ENCODE peak calls at places on chromosomes 16 and 17, in eight cellular contexts. One of them, this sample, is unnamed.

GRCh38 chr17:78174870-78175642 is 6.7 kb downstream of the SYNGR2 start:
- DNase-seq in stimulated activated CD4-positive, alpha-beta T cell treated with anti-CD3 and anti-CD28 coated beads, TNF-alpha, amount 100 ng/mL, for 4 hours: no peak
- DNase-seq in left cardiac atrium: no peak
- DNase-seq in NCI-H1092 treated with DMSO at 0.1 percent for 48 hours: peak
- DNase-seq in M059J: no peak
- DNase-seq in RWPE1: no peak
- DNase-seq in glutamatergic neuron: no peak
- DNase-seq in stimulated activated CD8-positive, alpha-beta memory T cell treated with anti-CD3 and anti-CD28 coated beads, Interleukin-4, amount 100 ng/mL, for 4 hours: no peak
- DNase-seq in this sample: no peak

GRCh38 chr16:50238314-50238713 is 28.0 kb upstream of the ADCY7 start:
- DNase-seq in M059J: no peak
- DNase-seq in NCI-H1092 treated with DMSO at 0.1 percent for 48 hours: no peak
- DNase-seq in glutamatergic neuron: no peak
- DNase-seq in RWPE1: no peak
- DNase-seq in stimulated activated CD4-positive, alpha-beta T cell treated with anti-CD3 and anti-CD28 coated beads, TNF-alpha, amount 100 ng/mL, for 4 hours: no peak
- DNase-seq in stimulated activated CD8-positive, alpha-beta memory T cell treated with anti-CD3 and anti-CD28 coated beads, Interleukin-4, amount 100 ng/mL, for 4 hours: no peak
- DNase-seq in left cardiac atrium: no peak
- DNase-seq in this sample: no peak

GRCh38 chr16:56669005-56669839 is at the start of gene MT1H:
- DNase-seq in left cardiac atrium: no peak
- DNase-seq in RWPE1: no peak
- DNase-seq in glutamatergic neuron: no peak
- DNase-seq in M059J: no peak
- DNase-seq in stimulated activated CD8-positive, alpha-beta memory T cell treated with anti-CD3 and anti-CD28 coated beads, Interleukin-4, amount 100 ng/mL, for 4 hours: no peak
- DNase-seq in NCI-H1092 treated with DMSO at 0.1 percent for 48 hours: no peak
- DNase-seq in stimulated activated CD4-positive, alpha-beta T cell treated with anti-CD3 and anti-CD28 coated beads, TNF-alpha, amount 100 ng/mL, for 4 hours: no peak
- DNase-seq in this sample: no peak

GRCh38 chr16:75053791-75054555 is 55.1 kb downstream of the ZNRF1 start:
- DNase-seq in NCI-H1092 treated with DMSO at 0.1 percent for 48 hours: peak
- DNase-seq in left cardiac atrium: peak
- DNase-seq in glutamatergic neuron: no peak
- DNase-seq in stimulated activated CD4-positive, alpha-beta T cell treated with anti-CD3 and anti-CD28 coated beads, TNF-alpha, amount 100 ng/mL, for 4 hours: no peak
- DNase-seq in stimulated activated CD8-positive, alpha-beta memory T cell treated with anti-CD3 and anti-CD28 coated beads, Interleukin-4, amount 100 ng/mL, for 4 hours: no peak
- DNase-seq in RWPE1: no peak
- DNase-seq in M059J: peak
- DNase-seq in this sample: no peak

GRCh38 chr17:5286846-5287245 is 4.8 kb downstream of the RABEP1 start:
- DNase-seq in stimulated activated CD8-positive, alpha-beta memory T cell treated with anti-CD3 and anti-CD28 coated beads, Interleukin-4, amount 100 ng/mL, for 4 hours: no peak
- DNase-seq in M059J: peak
- DNase-seq in left cardiac atrium: no peak
- DNase-seq in glutamatergic neuron: no peak
- DNase-seq in RWPE1: no peak
- DNase-seq in NCI-H1092 treated with DMSO at 0.1 percent for 48 hours: no peak
- DNase-seq in stimulated activated CD4-positive, alpha-beta T cell treated with anti-CD3 and anti-CD28 coated beads, TNF-alpha, amount 100 ng/mL, for 4 hours: no peak
- DNase-seq in this sample: no peak

GRCh38 chr17:19702231-19702641 is 14.1 kb downstream of the SLC47A2 start:
- DNase-seq in M059J: no peak
- DNase-seq in left cardiac atrium: no peak
- DNase-seq in stimulated activated CD4-positive, alpha-beta T cell treated with anti-CD3 and anti-CD28 coated beads, TNF-alpha, amount 100 ng/mL, for 4 hours: no peak
- DNase-seq in glutamatergic neuron: no peak
- DNase-seq in RWPE1: no peak
- DNase-seq in NCI-H1092 treated with DMSO at 0.1 percent for 48 hours: no peak
- DNase-seq in stimulated activated CD8-positive, alpha-beta memory T cell treated with anti-CD3 and anti-CD28 coated beads, Interleukin-4, amount 100 ng/mL, for 4 hours: no peak
- DNase-seq in this sample: no peak

GRCh38 chr17:79097226-79098055 is 22.8 kb downstream of the ENGASE start:
- DNase-seq in stimulated activated CD8-positive, alpha-beta memory T cell treated with anti-CD3 and anti-CD28 coated beads, Interleukin-4, amount 100 ng/mL, for 4 hours: no peak
- DNase-seq in glutamatergic neuron: no peak
- DNase-seq in RWPE1: no peak
- DNase-seq in NCI-H1092 treated with DMSO at 0.1 percent for 48 hours: no peak
- DNase-seq in left cardiac atrium: no peak
- DNase-seq in M059J: no peak
- DNase-seq in stimulated activated CD4-positive, alpha-beta T cell treated with anti-CD3 and anti-CD28 coated beads, TNF-alpha, amount 100 ng/mL, for 4 hours: no peak
- DNase-seq in this sample: no peak

GRCh38 chr17:50240876-50241275 is 33.4 kb upstream of the TMEM92 start:
- DNase-seq in stimulated activated CD4-positive, alpha-beta T cell treated with anti-CD3 and anti-CD28 coated beads, TNF-alpha, amount 100 ng/mL, for 4 hours: no peak
- DNase-seq in glutamatergic neuron: no peak
- DNase-seq in RWPE1: no peak
- DNase-seq in NCI-H1092 treated with DMSO at 0.1 percent for 48 hours: no peak
- DNase-seq in stimulated activated CD8-positive, alpha-beta memory T cell treated with anti-CD3 and anti-CD28 coated beads, Interleukin-4, amount 100 ng/mL, for 4 hours: no peak
- DNase-seq in M059J: peak
- DNase-seq in left cardiac atrium: no peak
- DNase-seq in this sample: no peak

GRCh38 chr16:80741716-80742115 is 62.7 kb downstream of the CDYL2 start:
- DNase-seq in RWPE1: no peak
- DNase-seq in glutamatergic neuron: no peak
- DNase-seq in M059J: peak
- DNase-seq in stimulated activated CD8-positive, alpha-beta memory T cell treated with anti-CD3 and anti-CD28 coated beads, Interleukin-4, amount 100 ng/mL, for 4 hours: no peak
- DNase-seq in NCI-H1092 treated with DMSO at 0.1 percent for 48 hours: no peak
- DNase-seq in stimulated activated CD4-positive, alpha-beta T cell treated with anti-CD3 and anti-CD28 coated beads, TNF-alpha, amount 100 ng/mL, for 4 hours: no peak
- DNase-seq in left cardiac atrium: no peak
- DNase-seq in this sample: no peak

GRCh38 chr17:77707546-77707945 is 251.0 kb upstream of the TNRC6C start:
- DNase-seq in RWPE1: no peak
- DNase-seq in stimulated activated CD4-positive, alpha-beta T cell treated with anti-CD3 and anti-CD28 coated beads, TNF-alpha, amount 100 ng/mL, for 4 hours: no peak
- DNase-seq in stimulated activated CD8-positive, alpha-beta memory T cell treated with anti-CD3 and anti-CD28 coated beads, Interleukin-4, amount 100 ng/mL, for 4 hours: no peak
- DNase-seq in left cardiac atrium: no peak
- DNase-seq in M059J: no peak
- DNase-seq in NCI-H1092 treated with DMSO at 0.1 percent for 48 hours: no peak
- DNase-seq in glutamatergic neuron: no peak
- DNase-seq in this sample: no peak

GRCh38 chr17:68700391-68700790 is 99.2 kb upstream of the FAM20A start:
- DNase-seq in NCI-H1092 treated with DMSO at 0.1 percent for 48 hours: no peak
- DNase-seq in M059J: no peak
- DNase-seq in stimulated activated CD8-positive, alpha-beta memory T cell treated with anti-CD3 and anti-CD28 coated beads, Interleukin-4, amount 100 ng/mL, for 4 hours: no peak
- DNase-seq in glutamatergic neuron: no peak
- DNase-seq in left cardiac atrium: no peak
- DNase-seq in stimulated activated CD4-positive, alpha-beta T cell treated with anti-CD3 and anti-CD28 coated beads, TNF-alpha, amount 100 ng/mL, for 4 hours: no peak
- DNase-seq in RWPE1: no peak
- DNase-seq in this sample: no peak

GRCh38 chr16:14669776-14670175 is 24.3 kb downstream of the PLA2G10 start:
- DNase-seq in RWPE1: peak
- DNase-seq in glutamatergic neuron: no peak
- DNase-seq in NCI-H1092 treated with DMSO at 0.1 percent for 48 hours: peak
- DNase-seq in stimulated activated CD4-positive, alpha-beta T cell treated with anti-CD3 and anti-CD28 coated beads, TNF-alpha, amount 100 ng/mL, for 4 hours: no peak
- DNase-seq in M059J: peak
- DNase-seq in stimulated activated CD8-positive, alpha-beta memory T cell treated with anti-CD3 and anti-CD28 coated beads, Interleukin-4, amount 100 ng/mL, for 4 hours: no peak
- DNase-seq in left cardiac atrium: no peak
- DNase-seq in this sample: no peak

GRCh38 chr17:17156511-17156910 is 49.6 kb downstream of the PLD6 start:
- DNase-seq in glutamatergic neuron: no peak
- DNase-seq in left cardiac atrium: no peak
- DNase-seq in stimulated activated CD8-positive, alpha-beta memory T cell treated with anti-CD3 and anti-CD28 coated beads, Interleukin-4, amount 100 ng/mL, for 4 hours: no peak
- DNase-seq in M059J: no peak
- DNase-seq in RWPE1: no peak
- DNase-seq in stimulated activated CD4-positive, alpha-beta T cell treated with anti-CD3 and anti-CD28 coated beads, TNF-alpha, amount 100 ng/mL, for 4 hours: no peak
- DNase-seq in NCI-H1092 treated with DMSO at 0.1 percent for 48 hours: no peak
- DNase-seq in this sample: no peak

GRCh38 chr16:89701425-89702406 is at the start of gene SPATA2L:
- DNase-seq in stimulated activated CD4-positive, alpha-beta T cell treated with anti-CD3 and anti-CD28 coated beads, TNF-alpha, amount 100 ng/mL, for 4 hours: peak
- DNase-seq in stimulated activated CD8-positive, alpha-beta memory T cell treated with anti-CD3 and anti-CD28 coated beads, Interleukin-4, amount 100 ng/mL, for 4 hours: peak
- DNase-seq in glutamatergic neuron: peak
- DNase-seq in left cardiac atrium: peak
- DNase-seq in RWPE1: peak
- DNase-seq in M059J: peak
- DNase-seq in NCI-H1092 treated with DMSO at 0.1 percent for 48 hours: peak
- DNase-seq in this sample: peak

GRCh38 chr17:27355419-27355818 is 61.5 kb downstream of the WSB1 start:
- DNase-seq in glutamatergic neuron: no peak
- DNase-seq in stimulated activated CD4-positive, alpha-beta T cell treated with anti-CD3 and anti-CD28 coated beads, TNF-alpha, amount 100 ng/mL, for 4 hours: no peak
- DNase-seq in NCI-H1092 treated with DMSO at 0.1 percent for 48 hours: no peak
- DNase-seq in left cardiac atrium: no peak
- DNase-seq in M059J: no peak
- DNase-seq in RWPE1: no peak
- DNase-seq in stimulated activated CD8-positive, alpha-beta memory T cell treated with anti-CD3 and anti-CD28 coated beads, Interleukin-4, amount 100 ng/mL, for 4 hours: no peak
- DNase-seq in this sample: no peak

GRCh38 chr16:26220894-26221293 is 529.1 kb downstream of the HS3ST4 start:
- DNase-seq in left cardiac atrium: no peak
- DNase-seq in RWPE1: no peak
- DNase-seq in M059J: no peak
- DNase-seq in stimulated activated CD4-positive, alpha-beta T cell treated with anti-CD3 and anti-CD28 coated beads, TNF-alpha, amount 100 ng/mL, for 4 hours: no peak
- DNase-seq in glutamatergic neuron: no peak
- DNase-seq in stimulated activated CD8-positive, alpha-beta memory T cell treated with anti-CD3 and anti-CD28 coated beads, Interleukin-4, amount 100 ng/mL, for 4 hours: no peak
- DNase-seq in NCI-H1092 treated with DMSO at 0.1 percent for 48 hours: no peak
- DNase-seq in this sample: no peak

GRCh38 chr17:42754782-42755181 is 6.2 kb upstream of the RAMP2 start:
- DNase-seq in NCI-H1092 treated with DMSO at 0.1 percent for 48 hours: no peak
- DNase-seq in M059J: peak
- DNase-seq in glutamatergic neuron: no peak
- DNase-seq in stimulated activated CD8-positive, alpha-beta memory T cell treated with anti-CD3 and anti-CD28 coated beads, Interleukin-4, amount 100 ng/mL, for 4 hours: no peak
- DNase-seq in RWPE1: peak
- DNase-seq in left cardiac atrium: peak
- DNase-seq in stimulated activated CD4-positive, alpha-beta T cell treated with anti-CD3 and anti-CD28 coated beads, TNF-alpha, amount 100 ng/mL, for 4 hours: no peak
- DNase-seq in this sample: no peak

GRCh38 chr17:52136173-52136572 is 22.3 kb downstream of the CA10 start:
- DNase-seq in M059J: no peak
- DNase-seq in stimulated activated CD4-positive, alpha-beta T cell treated with anti-CD3 and anti-CD28 coated beads, TNF-alpha, amount 100 ng/mL, for 4 hours: no peak
- DNase-seq in glutamatergic neuron: no peak
- DNase-seq in stimulated activated CD8-positive, alpha-beta memory T cell treated with anti-CD3 and anti-CD28 coated beads, Interleukin-4, amount 100 ng/mL, for 4 hours: no peak
- DNase-seq in RWPE1: no peak
- DNase-seq in left cardiac atrium: no peak
- DNase-seq in NCI-H1092 treated with DMSO at 0.1 percent for 48 hours: no peak
- DNase-seq in this sample: no peak

GRCh38 chr16:49457196-49457595 is 83.6 kb downstream of the C16orf78 start:
- DNase-seq in stimulated activated CD8-positive, alpha-beta memory T cell treated with anti-CD3 and anti-CD28 coated beads, Interleukin-4, amount 100 ng/mL, for 4 hours: no peak
- DNase-seq in stimulated activated CD4-positive, alpha-beta T cell treated with anti-CD3 and anti-CD28 coated beads, TNF-alpha, amount 100 ng/mL, for 4 hours: no peak
- DNase-seq in NCI-H1092 treated with DMSO at 0.1 percent for 48 hours: no peak
- DNase-seq in glutamatergic neuron: no peak
- DNase-seq in left cardiac atrium: no peak
- DNase-seq in M059J: no peak
- DNase-seq in RWPE1: no peak
- DNase-seq in this sample: no peak

GRCh38 chr17:77306790-77307478 is 166.2 kb downstream of the SEC14L1 start:
- DNase-seq in NCI-H1092 treated with DMSO at 0.1 percent for 48 hours: no peak
- DNase-seq in glutamatergic neuron: no peak
- DNase-seq in stimulated activated CD4-positive, alpha-beta T cell treated with anti-CD3 and anti-CD28 coated beads, TNF-alpha, amount 100 ng/mL, for 4 hours: no peak
- DNase-seq in left cardiac atrium: no peak
- DNase-seq in M059J: no peak
- DNase-seq in RWPE1: no peak
- DNase-seq in stimulated activated CD8-positive, alpha-beta memory T cell treated with anti-CD3 and anti-CD28 coated beads, Interleukin-4, amount 100 ng/mL, for 4 hours: no peak
- DNase-seq in this sample: no peak

GRCh38 chr17:76297436-76297835 is 10.6 kb downstream of the QRICH2 start:
- DNase-seq in left cardiac atrium: no peak
- DNase-seq in NCI-H1092 treated with DMSO at 0.1 percent for 48 hours: no peak
- DNase-seq in glutamatergic neuron: no peak
- DNase-seq in M059J: no peak
- DNase-seq in RWPE1: no peak
- DNase-seq in stimulated activated CD4-positive, alpha-beta T cell treated with anti-CD3 and anti-CD28 coated beads, TNF-alpha, amount 100 ng/mL, for 4 hours: no peak
- DNase-seq in stimulated activated CD8-positive, alpha-beta memory T cell treated with anti-CD3 and anti-CD28 coated beads, Interleukin-4, amount 100 ng/mL, for 4 hours: no peak
- DNase-seq in this sample: no peak

GRCh38 chr16:15650698-15651161 is 685 bp downstream of the NDE1 start:
- DNase-seq in M059J: peak
- DNase-seq in RWPE1: peak
- DNase-seq in stimulated activated CD8-positive, alpha-beta memory T cell treated with anti-CD3 and anti-CD28 coated beads, Interleukin-4, amount 100 ng/mL, for 4 hours: peak
- DNase-seq in NCI-H1092 treated with DMSO at 0.1 percent for 48 hours: no peak
- DNase-seq in glutamatergic neuron: no peak
- DNase-seq in left cardiac atrium: peak
- DNase-seq in stimulated activated CD4-positive, alpha-beta T cell treated with anti-CD3 and anti-CD28 coated beads, TNF-alpha, amount 100 ng/mL, for 4 hours: no peak
- DNase-seq in this sample: no peak

GRCh38 chr16:22317001-22317530 is 19.9 kb downstream of the POLR3E start:
- DNase-seq in glutamatergic neuron: no peak
- DNase-seq in stimulated activated CD4-positive, alpha-beta T cell treated with anti-CD3 and anti-CD28 coated beads, TNF-alpha, amount 100 ng/mL, for 4 hours: no peak
- DNase-seq in stimulated activated CD8-positive, alpha-beta memory T cell treated with anti-CD3 and anti-CD28 coated beads, Interleukin-4, amount 100 ng/mL, for 4 hours: no peak
- DNase-seq in RWPE1: no peak
- DNase-seq in left cardiac atrium: no peak
- DNase-seq in M059J: no peak
- DNase-seq in NCI-H1092 treated with DMSO at 0.1 percent for 48 hours: no peak
- DNase-seq in this sample: no peak

GRCh38 chr17:82752371-82753200 is 721 bp downstream of the TBCD start:
- DNase-seq in M059J: peak
- DNase-seq in glutamatergic neuron: peak
- DNase-seq in stimulated activated CD4-positive, alpha-beta T cell treated with anti-CD3 and anti-CD28 coated beads, TNF-alpha, amount 100 ng/mL, for 4 hours: no peak
- DNase-seq in RWPE1: peak
- DNase-seq in left cardiac atrium: no peak
- DNase-seq in NCI-H1092 treated with DMSO at 0.1 percent for 48 hours: no peak
- DNase-seq in stimulated activated CD8-positive, alpha-beta memory T cell treated with anti-CD3 and anti-CD28 coated beads, Interleukin-4, amount 100 ng/mL, for 4 hours: no peak
- DNase-seq in this sample: no peak